ENCODE peak calls at places on chromosome 2, in eight cellular contexts. B, Y, T, K, N, D, E and X are unnamed samples.

GRCh38 chr2:99763764-99764163 is 273.9 kb upstream of the REV1 start:
- DNase-seq in K (no peak), D (no peak), E (no peak), Y (no peak), N (no peak), T (no peak), B (no peak), X (no peak)

GRCh38 chr2:51981813-51982212 is 949.9 kb upstream of the NRXN1 start:
- DNase-seq in T (no peak), K (no peak), E (peak), B (peak), N (peak), D (no peak), Y (no peak), X (peak)

GRCh38 chr2:18077724-18078123 is 199.3 kb downstream of the KCNS3 start:
- DNase-seq in D (no peak), Y (no peak), E (peak), T (no peak), K (peak), B (peak), N (peak), X (peak)

GRCh38 chr2:145379934-145380333 is 860.0 kb upstream of the ZEB2 start:
- DNase-seq in E (no peak), Y (no peak), N (no peak), T (no peak), B (no peak), K (no peak), D (no peak), X (no peak)

GRCh38 chr2:20411361-20411894 is 35.4 kb upstream of the RHOB start:
- DNase-seq in K (peak), T (peak), E (peak), Y (no peak), B (peak), D (peak), N (peak), X (peak)

GRCh38 chr2:85445316-85446295 is 27.1 kb downstream of the SH2D6 start:
- DNase-seq in E (peak), B (peak), Y (no peak), D (no peak), K (no peak), T (peak), N (peak), X (peak)

GRCh38 chr2:140654565-140654964 is 1476.3 kb downstream of the LRP1B start:
- DNase-seq in E (no peak), D (no peak), T (no peak), K (no peak), Y (no peak), N (no peak), B (peak), X (peak)

GRCh38 chr2:191677091-191677645 is 768 bp upstream of the NABP1 start:
- DNase-seq in E (peak), T (peak), N (peak), B (peak), K (peak), D (no peak), Y (no peak), X (peak)

GRCh38 chr2:172095146-172095904 is 7.4 kb downstream of the DLX2 start:
- DNase-seq in N (peak), B (peak), K (peak), T (peak), E (peak), D (peak), Y (no peak), X (peak)

GRCh38 chr2:222989431-222989830 is 62.6 kb upstream of the KCNE4 start:
- DNase-seq in E (no peak), Y (no peak), N (no peak), B (no peak), K (no peak), T (no peak), D (no peak), X (no peak)

GRCh38 chr2:112006076-112006410 is 49.0 kb upstream of the TMEM87B start:
- DNase-seq in Y (peak), B (peak), T (peak), N (peak), K (peak), D (no peak), E (peak), X (peak)

GRCh38 chr2:166234112-166234846 is 106.5 kb upstream of the SCN1A start:
- DNase-seq in K (peak), D (no peak), Y (no peak), E (peak), T (peak), B (peak), N (peak), X (peak)

GRCh38 chr2:42324244-42324643 is 36.8 kb downstream of the COX7A2L start:
- DNase-seq in E (no peak), Y (no peak), D (no peak), T (no peak), B (no peak), K (no peak), N (no peak), X (no peak)

DNA sequence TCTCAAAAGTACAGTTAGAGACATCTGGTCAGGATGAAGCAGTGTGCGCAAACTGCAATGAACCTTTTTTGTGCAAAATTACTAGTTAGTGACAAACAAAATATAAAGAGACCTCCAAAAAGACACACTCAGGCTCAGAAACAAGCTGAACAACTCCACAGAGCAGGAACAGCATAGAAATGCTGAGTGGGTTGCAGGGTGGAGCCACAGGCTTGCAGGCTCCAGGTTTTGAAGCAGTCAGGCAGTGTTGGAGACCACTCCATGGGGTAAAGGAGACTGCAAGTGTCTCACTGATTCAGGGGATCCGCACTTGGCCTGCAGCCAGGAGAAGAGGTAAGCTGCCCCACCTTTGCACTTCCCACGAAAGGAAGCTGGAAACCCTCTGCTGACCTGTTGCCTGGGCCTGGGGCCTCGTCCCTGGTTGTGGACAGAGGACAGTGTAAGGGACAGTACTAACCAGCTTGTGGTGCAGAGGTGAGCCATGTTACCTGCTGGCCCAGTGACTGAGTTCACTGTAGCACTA is 36.4 kb downstream of the CFAP221 start:
- DNase-seq in N (no peak), D (no peak), B (no peak), K (no peak), Y (no peak), E (no peak), T (no peak), X (no peak)
- H3K4me3 ChIP-seq in N (no peak), D (no peak), B (no peak), K (no peak), Y (no peak), E (no peak), T (no peak), X (no peak)

GRCh38 chr2:23901966-23902942 is 24.7 kb downstream of the ATAD2B start:
- DNase-seq in N (peak), K (no peak), T (peak), E (peak), Y (no peak), D (no peak), B (peak), X (no peak)

GRCh38 chr2:23904215-23904614 is 22.7 kb downstream of the ATAD2B start:
- DNase-seq in D (no peak), E (no peak), K (no peak), T (peak), Y (no peak), B (no peak), N (no peak), X (no peak)

GRCh38 chr2:23900133-23900926 is 26.6 kb downstream of the ATAD2B start:
- DNase-seq in K (peak), E (no peak), T (peak), D (no peak), Y (no peak), N (no peak), B (peak), X (peak)

GRCh38 chr2:23903034-23903433 is 23.9 kb downstream of the ATAD2B start:
- DNase-seq in T (no peak), Y (no peak), D (no peak), B (no peak), E (no peak), N (no peak), K (no peak), X (no peak)

GRCh38 chr2:23900927-23901322 is 26.0 kb downstream of the ATAD2B start:
- DNase-seq in B (peak), K (peak), E (peak), D (no peak), Y (no peak), T (peak), N (peak), X (peak)
- TF ChIP-seq CTCF in B (no peak), K (no peak), E (no peak), D (no peak), Y (no peak), T (no peak), N (no peak), X (no peak)

DNA sequence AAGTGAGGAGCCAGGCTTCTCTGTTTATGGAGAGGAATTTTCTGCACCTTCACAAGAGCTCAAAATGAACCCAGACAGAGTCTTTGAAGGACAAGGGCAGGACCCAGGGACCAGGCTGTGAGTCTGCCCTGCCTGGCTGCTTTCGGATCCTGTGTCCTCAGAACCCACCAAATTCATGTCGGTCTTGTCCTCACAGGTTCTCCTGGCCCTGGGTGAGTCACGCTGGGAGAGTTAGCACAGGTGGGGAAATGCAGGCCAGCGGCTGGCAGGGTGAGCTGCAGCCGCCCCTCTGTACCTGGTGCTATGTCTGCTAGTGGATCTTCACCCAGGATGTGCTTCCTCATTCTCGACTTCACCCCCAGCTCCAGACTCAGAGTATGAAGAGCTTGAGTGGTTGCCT is 35.8 kb upstream of the TPO start:
- DNase-seq in E (no peak), N (no peak), Y (no peak), B (no peak), K (no peak), D (no peak), T (no peak), X (no peak)
- H3K4me3 ChIP-seq in E (no peak), N (no peak), Y (no peak), B (no peak), K (no peak), D (no peak), T (no peak), X (no peak)

GRCh38 chr2:73985318-73986084 is 791 bp downstream of the TET3 start:
- DNase-seq in Y (no peak), K (no peak), E (no peak), T (no peak), N (no peak), B (no peak), D (peak), X (peak)

GRCh38 chr2:73984203-73984921 is at the start of gene TET3:
- DNase-seq in K (no peak), Y (no peak), T (no peak), E (no peak), D (peak), N (no peak), B (no peak), X (no peak)

GRCh38 chr2:73984922-73985317 is 210 bp downstream of the TET3 start:
- DNase-seq in T (no peak), K (no peak), E (no peak), B (no peak), Y (no peak), D (peak), N (no peak), X (peak)

GRCh38 chr2:73982140-73982617 is 2.5 kb upstream of the TET3 start:
- DNase-seq in B (peak), N (peak), Y (no peak), D (no peak), T (peak), E (no peak), K (no peak), X (peak)

DNA sequence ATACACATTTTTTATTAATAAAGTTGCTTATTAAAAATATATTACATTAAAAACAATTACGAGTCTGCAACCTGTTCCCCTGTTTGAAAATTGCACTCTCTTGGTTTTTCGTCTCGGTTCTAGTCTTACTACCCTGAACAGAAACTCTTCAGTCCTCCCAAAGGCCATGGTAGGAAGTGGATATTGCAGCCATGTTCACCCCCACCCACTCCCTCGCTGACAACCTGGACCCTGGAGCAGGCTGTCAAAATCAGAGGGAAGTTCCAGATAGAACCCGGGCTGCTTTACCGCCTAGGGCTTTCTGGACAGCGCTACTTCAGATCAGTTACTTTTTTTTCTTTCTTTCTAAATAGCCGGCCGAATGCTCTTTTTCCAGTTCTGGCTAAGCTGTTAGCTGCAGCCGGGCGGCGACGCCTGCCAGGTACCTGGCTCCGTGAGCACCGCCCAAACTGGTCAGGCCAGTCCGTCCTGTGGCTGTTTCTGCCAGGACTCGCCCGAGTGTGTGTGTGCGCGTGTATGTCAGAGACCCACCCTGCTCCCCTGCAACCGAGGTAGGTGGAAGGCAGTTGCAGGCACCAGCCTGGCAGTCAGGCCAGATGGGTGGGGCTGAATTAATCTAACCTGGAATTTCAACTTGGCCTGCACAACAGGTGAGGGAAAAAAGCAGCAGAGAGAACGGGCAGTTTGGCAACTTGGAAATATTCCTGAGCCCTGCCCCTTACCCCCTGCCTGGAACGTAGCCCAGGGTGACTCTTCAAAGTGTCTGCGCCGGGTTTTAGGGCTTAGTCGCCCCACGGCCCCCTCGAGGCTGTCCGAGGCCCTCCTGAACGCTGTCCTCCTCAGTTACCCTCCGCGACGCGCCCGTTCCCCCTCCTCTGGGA is 1.1 kb upstream of the TET3 start:
- DNase-seq in E (no peak), N (no peak), K (no peak), B (no peak), D (peak), Y (no peak), T (peak), X (no peak)
- TF ChIP-seq CTCF in E (no peak), N (no peak), K (no peak), B (no peak), D (no peak), Y (peak), T (peak), X (no peak)

GRCh38 chr2:203689424-203690109 is 16.9 kb upstream of the CD28 start:
- DNase-seq in B (no peak), D (no peak), Y (peak), T (no peak), E (no peak), K (no peak), N (no peak), X (no peak)

GRCh38 chr2:203688798-203689197 is 17.6 kb upstream of the CD28 start:
- DNase-seq in E (peak), B (peak), K (peak), D (no peak), T (no peak), Y (peak), N (peak), X (peak)

GRCh38 chr2:203692039-203692710 is 14.3 kb upstream of the CD28 start:
- DNase-seq in N (no peak), K (no peak), B (no peak), T (no peak), E (no peak), D (no peak), Y (no peak), X (no peak)

GRCh38 chr2:203691149-203691548 is 15.3 kb upstream of the CD28 start:
- DNase-seq in K (no peak), E (no peak), D (no peak), Y (no peak), B (no peak), N (no peak), T (no peak), X (peak)

GRCh38 chr2:203690110-203691047 is 16.1 kb upstream of the CD28 start:
- DNase-seq in K (no peak), E (no peak), B (peak), T (no peak), N (peak), D (no peak), Y (no peak), X (peak)
- H3K4me3 ChIP-seq in K (no peak), E (no peak), B (no peak), T (no peak), N (no peak), D (no peak), Y (no peak), X (no peak)

GRCh38 chr2:238521002-238521401 is 94.3 kb downstream of the ASB1 start:
- DNase-seq in Y (no peak), D (no peak), B (no peak), N (no peak), K (no peak), E (no peak), T (no peak), X (no peak)

GRCh38 chr2:238521870-238522269 is 95.1 kb downstream of the ASB1 start:
- DNase-seq in N (no peak), Y (no peak), E (no peak), K (no peak), T (no peak), B (no peak), D (no peak), X (no peak)

GRCh38 chr2:238525990-238526389 is 99.3 kb downstream of the ASB1 start:
- DNase-seq in T (no peak), N (no peak), Y (no peak), E (no peak), K (no peak), B (no peak), D (no peak), X (no peak)

GRCh38 chr2:238524584-238524983 is 97.9 kb downstream of the ASB1 start:
- DNase-seq in B (no peak), N (no peak), E (no peak), K (no peak), T (no peak), Y (no peak), D (no peak), X (no peak)

DNA sequence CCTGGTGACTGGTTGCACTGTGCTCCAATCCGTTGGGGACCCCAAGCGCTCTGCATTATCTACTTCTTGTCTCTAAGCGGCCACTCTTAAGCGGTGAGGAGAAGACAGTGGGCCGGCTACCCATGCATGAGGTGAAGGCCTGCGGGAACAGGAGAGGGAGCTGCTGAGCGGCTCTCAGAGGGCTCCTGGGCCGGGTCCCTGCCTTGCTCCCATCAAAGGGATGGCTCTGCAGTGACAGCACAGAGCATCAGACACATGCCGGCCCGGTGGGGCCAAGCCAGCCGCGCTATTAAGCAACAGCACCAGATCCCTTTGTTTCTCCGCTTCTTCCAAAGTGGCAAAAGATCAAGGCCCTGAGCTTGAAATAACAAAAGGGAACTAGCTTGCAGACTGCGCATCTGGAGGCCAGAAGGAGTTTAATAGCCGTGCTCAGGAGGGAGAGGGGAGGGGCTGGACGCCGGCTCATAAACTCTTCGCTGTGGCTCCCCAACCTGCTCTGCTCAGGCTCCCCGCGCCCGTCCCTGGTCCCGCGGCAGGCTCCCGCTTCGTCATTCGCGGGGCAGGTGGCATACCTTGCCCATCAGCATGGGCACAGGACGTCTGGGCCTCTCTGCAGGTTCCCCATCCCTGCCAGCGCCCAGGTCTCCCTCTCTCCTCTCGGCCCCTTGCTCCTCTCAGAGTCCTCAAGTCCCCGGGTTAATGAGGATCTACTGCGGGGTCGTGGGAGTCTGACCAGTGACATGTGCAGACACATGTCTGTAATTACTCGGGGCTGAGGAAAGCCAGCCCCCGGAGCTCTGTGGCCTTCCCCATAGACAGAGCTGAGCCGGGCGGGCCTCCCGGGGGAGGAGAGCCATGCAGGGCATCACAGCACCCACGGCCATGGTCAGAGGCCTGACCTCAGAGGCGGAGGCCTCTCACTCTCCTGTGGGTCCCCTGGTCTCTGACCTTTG is 96.7 kb downstream of the ASB1 start:
- DNase-seq in E (peak), Y (no peak), K (no peak), B (peak), T (no peak), N (peak), D (no peak), X (peak)
- TF ChIP-seq CTCF in E (peak), Y (no peak), K (peak), B (no peak), T (no peak), N (peak), D (no peak), X (no peak)

DNA sequence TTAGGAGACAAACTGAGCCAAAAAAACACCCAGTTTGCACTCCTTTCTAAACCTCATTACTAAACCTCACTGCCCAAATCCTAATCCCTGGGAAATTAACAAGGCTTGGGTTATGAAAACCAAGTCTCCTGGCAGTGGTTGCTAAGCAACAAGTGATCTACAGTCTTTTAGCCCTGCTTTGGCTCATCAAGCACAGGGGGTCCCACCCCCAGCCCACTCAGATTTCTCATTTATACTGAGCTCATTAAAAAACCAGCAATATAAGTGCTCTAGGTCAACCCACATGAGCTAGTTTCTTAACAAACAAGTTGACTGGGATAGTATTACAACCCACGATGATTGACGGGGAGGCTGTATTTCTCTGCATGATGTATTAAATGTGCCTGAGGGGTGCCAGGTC is 18.4 kb downstream of the DNER start:
- DNase-seq in E (no peak), T (no peak), D (no peak), K (no peak), N (no peak), B (no peak), Y (no peak), X (no peak)
- H3K4me3 ChIP-seq in E (no peak), T (no peak), D (no peak), K (no peak), N (no peak), B (no peak), Y (no peak), X (no peak)